ENCODE peak calls at places on chromosomes 11 and 22, in four cellular contexts. E is T-helper 1 cell, N is HFFc6, X is astrocyte of the spinal cord. I is an unnamed sample.

GRCh38 chr22:31870890-31871289 is 73.4 kb upstream of the YWHAH start:
- DNase-seq in E (no peak), N (peak), X (peak), I (no peak)

GRCh38 chr11:47184711-47185304 is 1.4 kb downstream of the PACSIN3 start:
- DNase-seq in E (no peak), N (no peak), X (no peak), I (peak)

GRCh38 chr11:9765320-9766101 is 101.6 kb downstream of the SWAP70 start:
- DNase-seq in E (no peak), N (peak), X (peak), I (no peak)

GRCh38 chr11:6612008-6612815 is at the start of gene TAF10:
- DNase-seq in E (peak), N (peak), X (peak), I (peak)

GRCh38 chr11:2434008-2434407 is 10.3 kb downstream of the TRPM5 start:
- DNase-seq in E (no peak), N (no peak), X (no peak), I (no peak)

GRCh38 chr11:107769189-107769588 is 57.3 kb upstream of the SLN start:
- DNase-seq in E (no peak), N (peak), X (peak), I (no peak)

GRCh38 chr11:61919841-61920631 is 2.7 kb upstream of the RAB3IL1 start:
- DNase-seq in E (no peak), N (no peak), X (no peak), I (no peak)

GRCh38 chr11:61967924-61968757 is 707 bp upstream of the FTH1 start:
- DNase-seq in E (no peak), N (no peak), X (peak), I (peak)

GRCh38 chr11:65430406-65431217 is 8.0 kb downstream of the NEAT1 start:
- DNase-seq in E (no peak), N (peak), X (peak), I (no peak)

GRCh38 chr22:20573830-20574615 is 66.6 kb downstream of the MED15 start:
- DNase-seq in E (no peak), N (no peak), X (no peak), I (no peak)

GRCh38 chr22:32307617-32308016 is 50.0 kb upstream of the RFPL3 start:
- DNase-seq in E (no peak), N (no peak), X (no peak), I (no peak)

GRCh38 chr11:445765-446588 is 4.1 kb upstream of the PTDSS2 start:
- DNase-seq in E (no peak), N (no peak), X (no peak), I (no peak)

GRCh38 chr11:111814567-111814966 is 48.4 kb upstream of the PPP2R1B start:
- DNase-seq in E (no peak), N (peak), X (peak), I (no peak)

GRCh38 chr11:105991888-105992287 is 30.2 kb downstream of the MSANTD4 start:
- DNase-seq in E (no peak), N (no peak), X (no peak), I (no peak)

GRCh38 chr22:46139895-46140350 is 10.4 kb upstream of the PPARA start:
- DNase-seq in E (no peak), N (no peak), X (no peak), I (no peak)

GRCh38 chr11:3808846-3809623 is 675 bp downstream of the PGAP2 start:
- DNase-seq in E (no peak), N (peak), X (peak), I (no peak)

GRCh38 chr11:64885367-64886286 is 7.2 kb upstream of the EHD1 start:
- DNase-seq in E (no peak), N (no peak), X (peak), I (no peak)

GRCh38 chr11:29452131-29452530 is 564.7 kb downstream of the KCNA4 start:
- DNase-seq in E (no peak), N (peak), X (peak), I (no peak)

GRCh38 chr11:35290876-35291275 is 128.5 kb downstream of the SLC1A2 start:
- DNase-seq in E (no peak), N (no peak), X (no peak), I (no peak)

GRCh38 chr22:31652911-31653684 is 8.9 kb downstream of the PISD start:
- DNase-seq in E (no peak), N (no peak), X (no peak), I (no peak)

GRCh38 chr11:117748771-117749540 is 48.1 kb downstream of the DSCAML1 start:
- DNase-seq in E (no peak), N (no peak), X (no peak), I (no peak)

GRCh38 chr22:44719586-44720368 is 17.8 kb downstream of the PRR5 start:
- DNase-seq in E (no peak), N (no peak), X (no peak), I (no peak)

GRCh38 chr11:69272055-69272454 is 21.9 kb upstream of the MYEOV start:
- DNase-seq in E (no peak), N (no peak), X (no peak), I (no peak)

GRCh38 chr11:9264381-9265210 is 554 bp downstream of the DENND5A start:
- DNase-seq in E (no peak), N (peak), X (peak), I (peak)

GRCh38 chr22:29166180-29166579 is 39.5 kb upstream of the EMID1 start:
- DNase-seq in E (no peak), N (no peak), X (no peak), I (no peak)

GRCh38 chr11:95923730-95924413 is at the start of gene MTMR2:
- DNase-seq in E (peak), N (peak), X (peak), I (peak)

GRCh38 chr11:121829159-121829643 is 286.8 kb downstream of the BLID start:
- DNase-seq in E (no peak), N (peak), X (peak), I (no peak)